ENCODE peak calls at places on chromosomes 16 and 17, in seven cellular contexts. T, Y, J, D, F, U and Q are unnamed samples.

GRCh38 chr17:6110592-6110991 is 40.4 kb downstream of the WSCD1 start:
- DNase-seq in T (no peak), Y (no peak), J (no peak), D (no peak), F (no peak), U (no peak), Q (no peak)

GRCh38 chr17:62688398-62689140 is 61.1 kb downstream of the MRC2 start:
- DNase-seq in T (no peak), Y (no peak), J (no peak), D (no peak), F (no peak), U (no peak), Q (no peak)

GRCh38 chr16:88652763-88653065 is 1.9 kb upstream of the CYBA start:
- DNase-seq in T (peak), Y (no peak), J (no peak), D (no peak), F (no peak), U (no peak), Q (no peak)

GRCh38 chr16:54077412-54077821 is 209.2 kb downstream of the IRX3 start:
- DNase-seq in T (no peak), Y (peak), J (no peak), D (no peak), F (no peak), U (no peak), Q (no peak)

GRCh38 chr16:35510701-35511100 is 2051.3 kb downstream of the TP53TG3F start:
- DNase-seq in T (no peak), Y (no peak), J (no peak), D (no peak), F (no peak), U (no peak), Q (no peak)

GRCh38 chr16:66474750-66475199 is 47.7 kb downstream of the BEAN1 start:
- DNase-seq in T (no peak), Y (no peak), J (no peak), D (no peak), F (no peak), U (no peak), Q (peak)

GRCh38 chr17:3536736-3537135 is 20.9 kb downstream of the TRPV3 start:
- DNase-seq in T (no peak), Y (no peak), J (no peak), D (no peak), F (no peak), U (no peak), Q (no peak)

GRCh38 chr17:78127240-78127887 is 1.2 kb downstream of the TMC6 start:
- DNase-seq in T (no peak), Y (no peak), J (no peak), D (peak), F (peak), U (no peak), Q (peak)

GRCh38 chr16:1177750-1178149 is 24.8 kb downstream of the CACNA1H start:
- DNase-seq in T (no peak), Y (no peak), J (no peak), D (no peak), F (no peak), U (no peak), Q (no peak)

GRCh38 chr16:75695708-75696107 is 5.6 kb downstream of the DUXB start:
- DNase-seq in T (no peak), Y (no peak), J (peak), D (peak), F (no peak), U (peak), Q (no peak)

GRCh38 chr17:18008496-18009268 is 30.3 kb downstream of the ATPAF2 start:
- DNase-seq in T (no peak), Y (peak), J (no peak), D (no peak), F (no peak), U (no peak), Q (no peak)